ENCODE peak calls at places on chromosomes 12 and 14, in four cellular contexts. I, D, J and T are unnamed samples.

GRCh38 chr12:19507823-19508222 is 68.5 kb downstream of the AEBP2 start:
- DNase-seq in I (no peak), D (no peak), J (no peak), T (no peak)

GRCh38 chr12:7144414-7145120 is 14.4 kb downstream of the CLSTN3 start:
- DNase-seq in I (no peak), D (no peak), J (no peak), T (no peak)

GRCh38 chr12:95385646-95386045 is 88.3 kb upstream of the METAP2 start:
- DNase-seq in I (no peak), D (no peak), J (peak; percentile 21), T (no peak)

GRCh38 chr14:73227812-73228781 is 9.2 kb upstream of the PAPLN start:
- DNase-seq in I (no peak), D (no peak), J (peak; percentile 84), T (no peak)

GRCh38 chr12:47791351-47791746 is 18.3 kb downstream of the SLC48A1 start:
- DNase-seq in I (no peak), D (no peak), J (no peak), T (no peak)

GRCh38 chr12:131794061-131794460 is 34.1 kb upstream of the MMP17 start:
- DNase-seq in I (no peak), D (no peak), J (no peak), T (no peak)

GRCh38 chr12:120741476-120742206 is 16.0 kb downstream of the ACADS start:
- DNase-seq in I (no peak), D (no peak), J (no peak), T (no peak)

GRCh38 chr12:128910629-128911028 is 57.4 kb downstream of the GLT1D1 start:
- DNase-seq in I (no peak), D (no peak), J (no peak), T (no peak)

GRCh38 chr14:50836515-50836914 is 5.6 kb upstream of the NIN start:
- DNase-seq in I (no peak), D (no peak), J (no peak), T (no peak)

GRCh38 chr12:108305520-108305919 is 33.6 kb downstream of the CMKLR1 start:
- DNase-seq in I (no peak), D (peak; percentile 92), J (peak; percentile 23), T (no peak)